ENCODE peak calls at places on chromosomes 12 and 14, in four cellular contexts. G is HepG2, R is A549, S is K562. U is an unnamed sample.

GRCh38 chr12:89225401-89225800 is 126.9 kb downstream of the DUSP6 start:
- DNase-seq in G (no peak), R (no peak), S (no peak), U (no peak)

GRCh38 chr14:84592770-84593169 is 937.2 kb upstream of the FLRT2 start:
- DNase-seq in G (no peak), R (no peak), S (no peak), U (no peak)

GRCh38 chr12:43028826-43029225 is 439.3 kb upstream of the PRICKLE1 start:
- DNase-seq in G (no peak), R (no peak), S (no peak), U (no peak)

GRCh38 chr12:86148612-86149011 is 107.6 kb downstream of the MGAT4C start:
- DNase-seq in G (no peak), R (no peak), S (no peak), U (no peak)

GRCh38 chr14:77140343-77140936 is 1.2 kb downstream of the ZDHHC22 start:
- DNase-seq in G (no peak), R (no peak), S (no peak), U (no peak)

GRCh38 chr12:4280351-4281163 is 7.0 kb downstream of the CCND2 start:
- DNase-seq in G (no peak), R (no peak), S (peak; percentile 29), U (no peak)

GRCh38 chr14:69827560-69827959 is 30.5 kb upstream of the SLC10A1 start:
- DNase-seq in G (no peak), R (no peak), S (no peak), U (no peak)

GRCh38 chr12:94941440-94941862 is 62.0 kb downstream of the NDUFA12 start:
- DNase-seq in G (no peak), R (no peak), S (peak; percentile 21), U (no peak)

GRCh38 chr12:109600481-109600880 is 26.9 kb downstream of the MVK start:
- DNase-seq in G (no peak), R (no peak), S (no peak), U (no peak)

GRCh38 chr12:42985506-42985905 is 396.0 kb upstream of the PRICKLE1 start:
- DNase-seq in G (no peak), R (no peak), S (no peak), U (peak; percentile 40)

GRCh38 chr14:103195828-103196615 is 72.8 kb downstream of the TNFAIP2 start:
- DNase-seq in G (no peak), R (no peak), S (no peak), U (no peak)

GRCh38 chr14:76958020-76958965 is 70.2 kb downstream of the IRF2BPL start:
- DNase-seq in G (no peak), R (no peak), S (no peak), U (no peak)

GRCh38 chr14:59964251-59965007 is 44.5 kb downstream of the LRRC9 start:
- DNase-seq in G (no peak), R (no peak), S (no peak), U (no peak)

GRCh38 chr14:51357250-51357649 is 117.2 kb downstream of the TMX1 start:
- DNase-seq in G (no peak), R (no peak), S (no peak), U (no peak)

GRCh38 chr12:90514325-90514724 is 440.7 kb downstream of the CCER1 start:
- DNase-seq in G (no peak), R (no peak), S (no peak), U (no peak)

GRCh38 chr14:74892745-74893144 is 11.0 kb downstream of the DLST start:
- DNase-seq in G (no peak), R (no peak), S (no peak), U (no peak)

GRCh38 chr12:50677858-50678257 is 86.0 kb upstream of the ATF1 start:
- DNase-seq in G (no peak), R (no peak), S (no peak), U (no peak)

GRCh38 chr14:73203527-73203926 is 33.8 kb upstream of the PAPLN start:
- DNase-seq in G (no peak), R (no peak), S (no peak), U (no peak)

GRCh38 chr12:114369088-114369487 is 36.9 kb downstream of the TBX5 start:
- DNase-seq in G (no peak), R (no peak), S (no peak), U (no peak)

GRCh38 chr14:94767321-94767878 is 2.5 kb downstream of the GSC start:
- DNase-seq in G (no peak), R (no peak), S (no peak), U (peak; percentile 35)

GRCh38 chr12:6322969-6323339 is 12.5 kb downstream of the PLEKHG6 start:
- DNase-seq in G (no peak), R (no peak), S (no peak), U (no peak)

GRCh38 chr12:76952995-76953394 is 74.2 kb upstream of the CSRP2 start:
- DNase-seq in G (no peak), R (no peak), S (no peak), U (no peak)

GRCh38 chr12:50101663-50102062 is 2.1 kb upstream of the GPD1 start:
- DNase-seq in G (peak; percentile 55), R (peak; percentile 65), S (peak; percentile 31), U (peak; percentile 32)

GRCh38 chr12:116784238-116784612 is 46.1 kb downstream of the RNFT2 start:
- DNase-seq in G (no peak), R (peak; percentile 55), S (peak; percentile 67), U (no peak)

GRCh38 chr12:90909069-90909676 is 45.8 kb downstream of the CCER1 start:
- DNase-seq in G (peak; percentile 6), R (peak; percentile 28), S (no peak), U (peak; percentile 35)

GRCh38 chr14:97159124-97159523 is 361.9 kb downstream of the VRK1 start:
- DNase-seq in G (no peak), R (no peak), S (no peak), U (no peak)

GRCh38 chr14:97158102-97158501 is 360.9 kb downstream of the VRK1 start:
- DNase-seq in G (no peak), R (no peak), S (no peak), U (no peak)

GRCh38 chr14:97162621-97163020 is 365.4 kb downstream of the VRK1 start:
- DNase-seq in G (no peak), R (no peak), S (no peak), U (no peak)

GRCh38 chr14:97166497-97166896 is 369.3 kb downstream of the VRK1 start:
- DNase-seq in G (no peak), R (no peak), S (no peak), U (no peak)

GRCh38 chr14:97164014-97164413 is 366.8 kb downstream of the VRK1 start:
- DNase-seq in G (no peak), R (no peak), S (no peak), U (no peak)
- TF ChIP-seq HMGXB4 in G (no peak), R (no peak), S (no peak), U (no peak)

DNA sequence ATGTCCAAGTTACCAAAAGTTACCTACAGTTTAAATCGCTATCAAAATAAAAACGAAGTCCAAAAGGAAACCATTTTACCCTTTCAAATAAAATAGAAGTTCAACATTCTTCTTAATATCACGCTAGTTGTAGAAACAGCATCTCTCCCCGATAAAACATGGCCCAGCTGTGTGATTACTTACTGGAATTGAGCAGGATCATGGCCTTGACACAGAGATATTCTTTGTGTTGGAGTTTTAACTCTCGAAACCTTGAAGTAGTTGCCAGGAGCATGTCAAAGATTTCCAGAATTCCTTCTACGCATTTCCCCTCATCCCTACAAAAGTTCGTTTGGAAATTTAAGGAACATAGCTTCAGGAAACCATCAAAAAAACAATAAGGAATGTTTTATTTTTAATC is 44.8 kb downstream of the ESR2 start:
- DNase-seq in G (no peak), R (no peak), S (no peak), U (no peak)
- TF ChIP-seq USF2 in G (no peak), R (no peak), S (no peak), U (no peak)

GRCh38 chr12:103330672-103331071 is 165.1 kb downstream of the C12orf42 start:
- DNase-seq in G (no peak), R (no peak), S (no peak), U (no peak)

GRCh38 chr12:103327676-103328075 is 168.1 kb downstream of the C12orf42 start:
- DNase-seq in G (no peak), R (no peak), S (no peak), U (no peak)

GRCh38 chr12:103331643-103332042 is 164.1 kb downstream of the C12orf42 start:
- DNase-seq in G (no peak), R (no peak), S (no peak), U (no peak)

DNA sequence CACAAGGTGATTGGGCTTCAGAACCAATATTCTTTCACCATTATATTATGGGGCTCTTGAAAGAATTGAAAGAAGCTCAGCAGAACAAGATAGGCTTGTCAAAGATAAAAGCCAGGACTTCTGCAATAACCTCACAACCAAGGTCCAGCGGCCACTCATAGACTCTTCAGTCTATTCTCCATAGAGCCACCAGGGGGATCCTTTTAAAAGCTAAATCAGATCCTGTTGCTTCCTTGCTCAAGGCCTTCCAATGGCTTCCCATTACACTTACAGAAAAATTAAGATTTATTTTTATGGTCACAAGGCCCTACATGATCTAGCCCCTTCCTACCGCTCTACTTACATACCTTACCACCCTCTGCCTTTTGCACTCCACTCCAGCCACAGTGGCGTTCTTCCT is 169.6 kb downstream of the C12orf42 start:
- DNase-seq in G (peak; percentile 20), R (peak; percentile 9), S (no peak), U (peak; percentile 23)
- TF ChIP-seq HMGXB4 in G (no peak), R (no peak), S (no peak), U (no peak)

DNA sequence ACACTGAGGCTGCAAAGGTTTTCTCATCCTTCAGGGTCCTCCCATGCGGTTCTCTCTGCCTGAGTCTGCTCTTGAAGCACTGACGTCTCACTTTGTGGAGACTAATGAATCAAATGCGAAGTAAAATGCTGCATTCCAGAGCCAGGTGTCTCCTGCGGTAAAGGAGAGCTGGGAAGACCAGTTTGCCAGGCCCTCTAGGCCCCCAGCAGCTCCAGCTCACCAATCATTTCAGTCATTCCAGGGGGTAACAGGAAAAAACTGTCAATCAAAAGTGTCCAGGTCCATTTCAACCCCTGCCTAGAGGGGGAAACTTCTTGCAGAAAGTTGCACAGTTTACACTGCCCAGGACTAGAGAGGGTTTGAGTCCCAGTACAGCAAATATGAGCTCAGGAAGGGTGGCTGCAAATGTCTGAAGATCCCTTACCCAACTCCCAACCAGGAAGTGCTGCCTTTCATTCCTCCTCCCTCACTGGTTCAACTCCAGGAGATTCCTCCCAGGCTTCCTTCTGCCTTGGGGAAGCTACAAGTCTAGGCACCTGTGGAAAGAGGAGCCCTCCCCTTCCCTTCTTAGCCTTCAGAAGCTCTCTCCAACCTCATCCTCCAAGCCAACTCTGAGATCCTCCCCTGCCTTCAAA is 2.7 kb upstream of the NXPH4 start:
- DNase-seq in G (no peak), R (peak; percentile 29), S (no peak), U (no peak)
- TF ChIP-seq USF2 in G (no peak), R (no peak), S (no peak), U (no peak)

DNA sequence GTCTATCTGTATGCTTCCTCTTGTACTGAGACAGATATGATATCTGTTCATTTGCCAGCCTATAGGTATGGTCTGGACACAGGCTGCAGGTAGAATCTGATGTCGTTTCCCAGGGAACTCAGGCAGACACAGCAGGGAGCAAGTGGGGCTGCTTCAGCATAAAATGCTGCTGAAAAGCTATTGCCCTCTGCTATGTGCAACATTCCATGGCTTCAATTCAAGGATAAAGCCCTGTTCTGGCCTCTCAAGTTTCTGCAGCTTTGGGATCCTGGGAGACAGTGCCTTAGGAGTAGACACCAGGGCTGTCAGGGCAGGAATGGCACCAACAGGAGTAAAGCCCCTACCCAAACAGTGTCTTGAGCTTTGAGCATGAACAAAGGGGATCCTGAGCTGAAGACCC is 173.5 kb downstream of the SLC41A2 start:
- DNase-seq in G (no peak), R (no peak), S (no peak), U (no peak)
- TF ChIP-seq HMGXB4 in G (no peak), R (no peak), S (no peak), U (no peak)

U was measured in WTC11.